ENCODE peak calls at places on chromosomes 5 and 9, in four cellular contexts. S is neuronal stem cell, Z is A673, F is iPS DF 6.9. R is an unnamed sample.

GRCh38 chr5:169831331-169831730 is 149.0 kb downstream of the INSYN2B start:
- DNase-seq in Z (no peak), S (no peak), F (no peak), R (no peak)

GRCh38 chr9:112218908-112219307 is 43.8 kb upstream of the SUSD1 start:
- DNase-seq in S (no peak), Z (no peak), F (no peak), R (no peak)

GRCh38 chr5:119273391-119273839 is 82.4 kb upstream of the TNFAIP8 start:
- DNase-seq in Z (no peak), S (no peak), F (no peak), R (no peak)

GRCh38 chr9:899440-900184 is 58.1 kb downstream of the DMRT1 start:
- DNase-seq in S (peak; percentile 63), Z (no peak), F (no peak), R (no peak)

GRCh38 chr5:73911761-73912393 is 285.9 kb downstream of the ARHGEF28 start:
- DNase-seq in F (no peak), Z (peak; percentile 87), S (no peak), R (no peak)

GRCh38 chr5:61653802-61654580 is 321.9 kb downstream of the ZSWIM6 start:
- DNase-seq in Z (peak; percentile 66), F (no peak), S (no peak), R (no peak)

GRCh38 chr5:72556351-72557146 is 49.3 kb upstream of the ZNF366 start:
- DNase-seq in F (peak; percentile 52), Z (peak; percentile 68), S (peak; percentile 48), R (no peak)

GRCh38 chr5:27336817-27337216 is 298.4 kb upstream of the CDH9 start:
- DNase-seq in F (no peak), Z (no peak), S (no peak), R (no peak)

GRCh38 chr9:75491533-75491932 is 398.9 kb upstream of the PCSK5 start:
- DNase-seq in Z (no peak), F (no peak), S (no peak), R (no peak)

GRCh38 chr5:124234022-124234899 is 512.2 kb downstream of the ZNF608 start:
- DNase-seq in S (no peak), F (no peak), Z (no peak), R (no peak)

GRCh38 chr5:130166839-130167490 is 262.7 kb downstream of the CHSY3 start:
- DNase-seq in F (peak; percentile 78), S (no peak), Z (peak; percentile 12), R (no peak)

GRCh38 chr5:609506-609905 is 2.6 kb upstream of the CEP72 start:
- DNase-seq in Z (no peak), S (no peak), F (no peak), R (peak; percentile 32)

GRCh38 chr5:114789773-114790402 is 379.8 kb downstream of the TRIM36 start:
- DNase-seq in F (peak; percentile 20), S (peak; percentile 31), Z (peak; percentile 43), R (no peak)

GRCh38 chr9:79955300-79955699 is 383.5 kb downstream of the TLE4 start:
- DNase-seq in S (no peak), Z (peak; percentile 22), F (no peak), R (no peak)

GRCh38 chr5:513216-514100 is 10.8 kb downstream of the SLC9A3 start:
- DNase-seq in F (no peak), Z (peak; percentile 32), S (no peak), R (no peak)

GRCh38 chr9:34648673-34649072 is 2.2 kb downstream of the GALT start:
- DNase-seq in S (no peak), F (no peak), Z (no peak), R (no peak)

DNA sequence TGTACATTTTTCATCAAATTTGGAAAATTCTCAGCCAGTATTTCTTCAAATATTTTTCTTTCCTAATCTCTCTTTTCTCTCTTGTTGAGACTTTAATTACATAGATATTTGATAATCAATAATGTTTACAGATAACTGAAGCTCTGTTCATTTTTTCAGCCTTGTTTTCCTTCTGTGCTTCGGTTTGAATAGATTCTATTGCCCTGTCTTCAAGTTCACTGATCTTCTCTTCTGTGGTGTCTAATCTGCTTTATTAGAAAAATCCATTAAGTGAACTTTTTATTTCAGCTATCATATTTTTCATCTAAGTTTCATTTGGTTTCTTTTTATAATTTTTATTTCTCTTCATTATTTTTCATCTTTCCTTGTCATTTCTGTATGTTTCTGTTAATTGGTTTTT is 54.1 kb downstream of the AMBP start:
- DNase-seq in Z (no peak), F (no peak), S (no peak), R (no peak)
- H3K9me3 ChIP-seq in Z (peaks cover 14% of the 10 kb centered on the region), F (no peaks in the 10 kb centered on the region), S (no peaks in the 10 kb centered on the region), R (no peaks in the 10 kb centered on the region)

DNA sequence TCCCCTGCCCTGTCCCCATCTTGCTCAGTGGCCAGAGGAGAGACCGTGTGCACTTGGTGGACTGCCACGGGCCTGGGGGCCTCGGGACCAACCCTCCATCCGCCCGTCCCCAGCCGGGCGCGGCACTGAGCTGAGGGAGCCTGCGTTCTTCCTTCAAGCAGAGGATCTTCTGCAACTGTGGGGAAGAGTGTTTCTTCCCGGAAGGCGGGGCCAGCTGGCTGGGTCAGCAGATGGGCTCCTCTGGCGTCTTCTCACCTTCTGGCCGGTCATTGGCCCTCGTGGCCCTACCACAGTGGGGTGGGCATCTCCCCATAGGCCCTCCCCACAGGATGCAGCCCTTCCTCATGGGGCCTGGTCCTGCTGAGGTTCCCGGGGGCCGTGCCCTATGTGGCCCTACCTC is 17.4 kb downstream of the RXRA start:
- DNase-seq in S (no peak), F (no peak), Z (no peak), R (no peak)
- H3K27ac ChIP-seq in S (no peak overlapping the region), F (no peak overlapping the region), Z (peak overlapping the region; percentile 69), R (no peak overlapping the region)

DNA sequence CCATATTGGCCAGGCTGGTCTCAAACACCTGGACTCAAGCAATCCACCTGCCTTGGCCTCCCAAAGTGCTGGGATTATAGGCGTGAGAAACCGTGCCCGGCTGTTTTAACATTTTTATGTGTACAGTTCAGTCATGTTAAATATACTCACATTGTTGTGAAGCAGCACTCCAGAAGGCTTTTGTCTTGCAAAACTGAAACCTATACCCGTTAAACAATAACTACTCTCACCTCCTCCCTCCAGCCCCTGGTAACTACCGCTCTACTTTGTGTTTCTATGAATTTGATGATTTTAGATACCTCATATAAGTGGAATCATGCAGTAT is 23.1 kb upstream of the SHB start:
- DNase-seq in F (no peak), Z (no peak), S (no peak), R (no peak)
- H3K9me3 ChIP-seq in F (no peaks in the 10 kb centered on the region), Z (no peaks in the 10 kb centered on the region), S (no peaks in the 10 kb centered on the region), R (no peaks in the 10 kb centered on the region)

GRCh38 chr9:127390563-127390962 is 6.4 kb upstream of the SLC2A8 start:
- DNase-seq in F (no peak), S (no peak), Z (no peak), R (no peak)

GRCh38 chr9:127388856-127389238 is 8.1 kb upstream of the SLC2A8 start:
- DNase-seq in F (no peak), Z (no peak), S (no peak), R (no peak)

GRCh38 chr9:127388037-127388855 is 8.7 kb upstream of the SLC2A8 start:
- DNase-seq in Z (peak; percentile 71), F (no peak), S (no peak), R (peak; percentile 90)

GRCh38 chr9:127390243-127390535 is 6.8 kb upstream of the SLC2A8 start:
- DNase-seq in F (no peak), Z (no peak), S (no peak), R (no peak)

DNA sequence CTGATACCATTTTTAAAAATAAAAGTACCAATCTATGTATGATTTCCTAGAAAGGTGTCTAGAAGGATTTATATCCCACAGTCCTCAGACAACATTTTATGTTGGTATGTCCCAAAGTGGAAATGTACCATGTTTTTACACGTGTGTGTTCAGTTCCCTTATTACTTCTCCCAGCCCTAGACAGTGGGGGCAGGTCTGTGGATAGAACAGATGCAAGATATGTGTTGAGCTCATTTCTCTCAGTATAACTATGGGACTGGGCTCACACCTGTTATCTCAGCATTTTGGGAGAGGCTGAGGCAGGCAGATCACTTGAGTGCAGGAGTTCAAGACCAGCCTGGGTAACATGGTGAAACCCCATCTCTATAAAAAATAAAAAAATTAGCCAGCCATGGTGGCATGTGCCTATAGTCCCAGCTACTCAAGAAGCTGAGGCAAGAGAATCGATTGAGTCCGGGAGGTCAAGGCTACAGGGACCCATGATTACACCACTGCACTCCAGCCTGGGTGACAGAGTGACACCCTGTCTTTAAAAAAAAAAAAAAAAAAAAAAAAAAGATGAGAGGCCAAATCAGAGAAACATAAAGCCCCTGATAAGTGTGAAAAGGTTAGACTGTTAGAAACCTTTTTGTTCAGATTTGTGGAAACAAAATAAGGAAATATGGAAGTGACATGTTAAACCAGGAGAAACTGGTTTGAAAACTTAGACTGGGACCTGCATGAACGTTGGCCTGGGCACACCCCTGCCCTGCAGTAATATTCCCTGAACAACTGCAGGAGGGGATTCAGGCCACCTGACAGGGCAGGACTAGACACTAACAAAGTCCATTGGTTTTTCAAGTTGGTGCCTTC is 7.4 kb upstream of the SLC2A8 start:
- DNase-seq in S (no peak), Z (no peak), F (no peak), R (no peak)
- H3K27ac ChIP-seq in S (no peak overlapping the region), Z (no peak overlapping the region), F (no peak overlapping the region), R (no peak overlapping the region)

GRCh38 chr5:110073534-110073933 is 383.8 kb downstream of the MAN2A1 start:
- DNase-seq in S (no peak), Z (no peak), F (no peak), R (no peak)

GRCh38 chr5:110077147-110077546 is 387.4 kb downstream of the MAN2A1 start:
- DNase-seq in S (no peak), Z (no peak), F (no peak), R (no peak)

GRCh38 chr5:110070836-110071235 is 381.1 kb downstream of the MAN2A1 start:
- DNase-seq in S (no peak), Z (no peak), F (no peak), R (no peak)

GRCh38 chr5:110072646-110073045 is 382.9 kb downstream of the MAN2A1 start:
- DNase-seq in F (no peak), Z (no peak), S (no peak), R (no peak)

DNA sequence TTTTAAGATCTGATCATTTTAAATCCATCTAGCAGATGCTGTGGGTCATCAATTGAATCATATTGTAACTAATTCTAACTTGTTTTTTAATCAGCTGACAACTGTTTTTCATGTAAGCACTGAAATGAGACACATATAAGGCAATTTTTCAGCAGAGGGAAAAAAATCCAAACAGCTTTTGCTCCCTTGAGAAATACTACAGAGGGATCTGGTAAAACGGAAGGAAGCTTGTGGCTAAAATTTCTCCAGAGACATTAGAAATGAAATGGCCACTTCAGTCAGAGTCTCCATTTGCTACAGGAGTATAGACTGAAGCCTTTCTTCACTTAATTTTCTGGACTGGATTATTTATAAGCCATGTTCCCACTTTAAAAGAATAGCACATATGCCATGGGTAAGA is 385.9 kb downstream of the MAN2A1 start:
- DNase-seq in Z (no peak), F (no peak), S (no peak), R (no peak)
- H3K9me3 ChIP-seq in Z (no peaks in the 10 kb centered on the region), F (no peaks in the 10 kb centered on the region), S (peaks cover 9% of the 10 kb centered on the region), R (peaks cover 7% of the 10 kb centered on the region)